ENCODE peak calls at places on chromosomes 5 and 9, in ten cellular contexts. V is lung; X is CD8-positive, alpha-beta T cell; R is IMR-90; M is right cardiac atrium; T is pancreas; U is naive thymus-derived CD4-positive, alpha-beta T cell; A is Panc1; C is A549; Y is left lung. S is an unnamed sample.

GRCh38 chr5:117131048-117131679 is 556.5 kb upstream of the SEMA6A start:
- ATAC-seq in R (no peak), A (no peak), T (no peak), X (no peak), Y (no peak), C (no peak), M (no peak), V (no peak), U (no peak), S (no peak)

GRCh38 chr5:39555788-39556187 is 131.0 kb upstream of the DAB2 start:
- ATAC-seq in T (no peak), R (no peak), Y (peak; percentile 26), U (no peak), X (no peak), V (no peak), A (no peak), M (peak; percentile 40), C (no peak), S (no peak)

GRCh38 chr5:59640411-59640810 is 253.1 kb downstream of the PDE4D start:
- ATAC-seq in X (no peak), M (peak; percentile 82), U (no peak), A (no peak), R (no peak), C (peak; percentile 93), T (no peak), V (no peak), Y (peak; percentile 30), S (no peak)

GRCh38 chr5:14296533-14297331 is 153.6 kb downstream of the TRIO start:
- ATAC-seq in X (no peak), U (no peak), T (no peak), C (no peak), R (no peak), A (peak; percentile 19), M (peak; percentile 73), Y (no peak), V (no peak), S (no peak)

GRCh38 chr9:71504636-71505035 is 263.7 kb downstream of the CEMIP2 start:
- ATAC-seq in V (no peak), A (no peak), X (no peak), T (no peak), U (no peak), Y (no peak), M (no peak), C (peak; percentile 30), R (no peak), S (no peak)

GRCh38 chr9:98838155-98838904 is 30.9 kb downstream of the GALNT12 start:
- ATAC-seq in V (no peak), T (no peak), Y (no peak), C (no peak), R (no peak), A (no peak), U (no peak), M (no peak), X (no peak), S (no peak)

GRCh38 chr5:3854069-3854741 is 258.6 kb downstream of the IRX1 start:
- ATAC-seq in Y (no peak), U (no peak), T (no peak), M (peak; percentile 85), V (no peak), R (no peak), X (no peak), C (no peak), A (no peak), S (no peak)

GRCh38 chr9:112048924-112049785 is 125.9 kb downstream of the SUSD1 start:
- ATAC-seq in X (no peak), Y (peak; percentile 40), M (peak; percentile 80), T (no peak), R (peak; percentile 41), U (no peak), A (no peak), C (no peak), V (no peak), S (no peak)

GRCh38 chr9:120916573-120916972 is 10.0 kb downstream of the TRAF1 start:
- ATAC-seq in R (peak; percentile 74), A (no peak), C (no peak), Y (peak; percentile 38), T (no peak), M (peak; percentile 62), X (no peak), U (no peak), V (peak; percentile 31), S (peak; percentile 79)

GRCh38 chr9:106859957-106860715 is 2.8 kb upstream of the ZNF462 start:
- ATAC-seq in X (no peak), A (peak; percentile 70), C (peak; percentile 45), T (no peak), V (no peak), Y (peak; percentile 19), U (no peak), R (no peak), M (peak; percentile 23), S (no peak)

GRCh38 chr5:132310141-132310834 is 16.1 kb downstream of the SLC22A4 start:
- ATAC-seq in X (no peak), U (no peak), T (no peak), V (no peak), A (no peak), Y (no peak), R (peak; percentile 11), C (no peak), M (peak; percentile 55), S (no peak)

GRCh38 chr9:2849943-2850342 is 6.0 kb upstream of the PUM3 start:
- ATAC-seq in T (no peak), U (peak; percentile 79), M (no peak), V (no peak), A (no peak), C (no peak), R (no peak), Y (no peak), X (peak; percentile 59), S (no peak)

GRCh38 chr9:136341042-136341655 is 13.8 kb downstream of the GPSM1 start:
- ATAC-seq in A (no peak), R (no peak), U (no peak), V (no peak), T (peak; percentile 41), X (no peak), Y (no peak), M (peak; percentile 34), C (no peak), S (no peak)

GRCh38 chr9:137195525-137196220 is 4.9 kb downstream of the TPRN start:
- ATAC-seq in C (no peak), X (no peak), V (no peak), M (no peak), T (peak; percentile 9), R (no peak), U (no peak), A (no peak), Y (no peak), S (no peak)

GRCh38 chr5:181163487-181164075 is 16.2 kb downstream of the OR2V2 start:
- ATAC-seq in Y (no peak), T (no peak), C (peak; percentile 43), U (no peak), M (no peak), X (no peak), V (no peak), A (peak; percentile 2), R (peak; percentile 2), S (no peak)

GRCh38 chr5:14184725-14185124 is 41.6 kb downstream of the TRIO start:
- ATAC-seq in V (no peak), Y (no peak), M (no peak), X (no peak), A (peak; percentile 19), C (no peak), U (no peak), R (peak; percentile 18), T (no peak), S (peak; percentile 50)

GRCh38 chr5:68441309-68441708 is 225.8 kb downstream of the PIK3R1 start:
- ATAC-seq in T (no peak), X (peak; percentile 73), U (peak; percentile 54), R (no peak), M (no peak), C (no peak), Y (peak; percentile 19), V (no peak), A (no peak), S (no peak)

GRCh38 chr5:77376624-77377023 is 115.5 kb downstream of the WDR41 start:
- ATAC-seq in A (no peak), R (no peak), U (no peak), Y (no peak), X (no peak), C (no peak), M (no peak), T (no peak), V (no peak), S (no peak)

GRCh38 chr5:55880453-55880852 is 29.3 kb downstream of the IL31RA start:
- ATAC-seq in Y (no peak), R (no peak), C (no peak), T (no peak), U (no peak), M (no peak), V (no peak), X (no peak), A (no peak), S (no peak)

GRCh38 chr5:84724683-84725082 is 340.0 kb upstream of the EDIL3 start:
- ATAC-seq in C (no peak), X (no peak), V (no peak), R (peak; percentile 66), A (no peak), T (no peak), U (no peak), M (no peak), Y (no peak), S (no peak)

GRCh38 chr9:74771672-74772071 is 116.0 kb downstream of the TRPM6 start:
- ATAC-seq in A (no peak), C (no peak), U (no peak), V (no peak), Y (no peak), X (no peak), T (no peak), R (no peak), M (no peak), S (no peak)

GRCh38 chr5:111735829-111736228 is 21.2 kb downstream of the NREP start:
- ATAC-seq in U (no peak), R (peak; percentile 89), Y (peak; percentile 53), C (peak; percentile 24), A (no peak), V (peak; percentile 59), T (no peak), X (no peak), M (peak; percentile 61), S (peak; percentile 88)
- H3K4me1 ChIP-seq in U (no peaks in the 10 kb centered on the region), R (peaks cover 31% of the 10 kb centered on the region), Y (no peaks in the 10 kb centered on the region), C (peaks cover 8% of the 10 kb centered on the region), A (no peaks in the 10 kb centered on the region), V (peaks cover 25% of the 10 kb centered on the region), T (peaks cover 8% of the 10 kb centered on the region), X (no peaks in the 10 kb centered on the region), M (peaks cover 10% of the 10 kb centered on the region), S (peaks cover 76% of the 10 kb centered on the region)

GRCh38 chr5:124644582-124644981 is 101.9 kb downstream of the ZNF608 start:
- ATAC-seq in C (no peak), Y (no peak), U (no peak), V (no peak), R (no peak), T (no peak), A (no peak), X (no peak), M (no peak), S (no peak)
- H3K4me1 ChIP-seq in C (peaks cover 11% of the 10 kb centered on the region), Y (peaks cover 23% of the 10 kb centered on the region), U (peaks cover 14% of the 10 kb centered on the region), V (peaks cover 3% of the 10 kb centered on the region), R (peaks cover 17% of the 10 kb centered on the region), T (peaks cover 21% of the 10 kb centered on the region), A (peaks cover 31% of the 10 kb centered on the region), X (peaks cover 12% of the 10 kb centered on the region), M (peaks cover 13% of the 10 kb centered on the region), S (peaks cover 22% of the 10 kb centered on the region)

GRCh38 chr9:129607026-129607397 is 13.9 kb downstream of the C9orf50 start:
- ATAC-seq in T (no peak), X (no peak), A (no peak), M (no peak), Y (no peak), C (no peak), V (no peak), R (no peak), U (no peak), S (no peak)
- H3K4me1 ChIP-seq in T (peaks cover 8% of the 10 kb centered on the region), X (peaks cover 30% of the 10 kb centered on the region), A (peaks cover 17% of the 10 kb centered on the region), M (peaks cover 3% of the 10 kb centered on the region), Y (peaks cover 45% of the 10 kb centered on the region), C (peaks cover 74% of the 10 kb centered on the region), V (no peaks in the 10 kb centered on the region), R (peaks cover 17% of the 10 kb centered on the region), U (peaks cover 28% of the 10 kb centered on the region), S (peaks cover 53% of the 10 kb centered on the region)

GRCh38 chr9:134336174-134336705 is 10.0 kb downstream of the RXRA start:
- ATAC-seq in V (no peak), U (no peak), M (no peak), X (no peak), Y (no peak), R (no peak), T (no peak), C (no peak), A (no peak), S (no peak)
- H3K4me1 ChIP-seq in V (peaks cover 12% of the 10 kb centered on the region), U (no peaks in the 10 kb centered on the region), M (peaks cover 60% of the 10 kb centered on the region), X (no peaks in the 10 kb centered on the region), Y (peaks cover 100% of the 10 kb centered on the region), R (peaks cover 37% of the 10 kb centered on the region), T (peaks cover 54% of the 10 kb centered on the region), C (peaks cover 20% of the 10 kb centered on the region), A (peaks cover 21% of the 10 kb centered on the region), S (peaks cover 100% of the 10 kb centered on the region)

S was measured in gastroesophageal sphincter.